ENCODE peak calls at places on chromosomes 13 and 19, in seven cellular contexts. D, O, X, A, Y, J and G are unnamed samples.

GRCh38 chr19:2176336-2176994 is 12.7 kb downstream of the DOT1L start:
- DNase-seq in X (no peak), Y (no peak), O (no peak), D (no peak), A (no peak), J (no peak), G (no peak)

GRCh38 chr19:55537741-55538111 is 793 bp upstream of the SBK2 start:
- DNase-seq in D (no peak), X (no peak), Y (no peak), A (no peak), J (no peak), O (no peak), G (no peak)

GRCh38 chr13:87172166-87172825 is 498.9 kb upstream of the SLITRK5 start:
- DNase-seq in O (no peak), J (no peak), D (no peak), X (no peak), Y (no peak), A (no peak), G (no peak)

GRCh38 chr19:42471554-42472249 is 29.0 kb upstream of the CXCL17 start:
- DNase-seq in O (peak), A (no peak), Y (no peak), D (no peak), J (peak), X (no peak), G (no peak)

GRCh38 chr19:6099633-6100032 is 10.7 kb downstream of the RFX2 start:
- DNase-seq in X (no peak), D (no peak), O (no peak), Y (no peak), J (no peak), A (no peak), G (no peak)

GRCh38 chr13:32256243-32256642 is 58.9 kb downstream of the ZAR1L start:
- DNase-seq in O (no peak), J (no peak), X (no peak), Y (no peak), A (no peak), D (no peak), G (no peak)

GRCh38 chr13:30915691-30916541 is 9.8 kb downstream of the MEDAG start:
- DNase-seq in J (no peak), Y (no peak), A (no peak), O (no peak), D (no peak), X (peak), G (no peak)

GRCh38 chr13:38590796-38591507 is 95.9 kb upstream of the FREM2 start:
- DNase-seq in J (no peak), O (no peak), D (no peak), Y (no peak), X (no peak), A (no peak), G (no peak)

GRCh38 chr19:13884726-13885591 is 8.0 kb downstream of the NANOS3 start:
- DNase-seq in O (no peak), D (no peak), Y (no peak), J (no peak), X (peak), A (no peak), G (no peak)

GRCh38 chr13:76861859-76862258 is 24.3 kb downstream of the KCTD12 start:
- DNase-seq in A (no peak), D (no peak), O (no peak), Y (peak), J (no peak), X (no peak), G (no peak)

GRCh38 chr13:27406178-27406939 is 18.1 kb upstream of the GTF3A start:
- DNase-seq in A (no peak), Y (peak), D (no peak), X (peak), J (peak), O (no peak), G (no peak)

GRCh38 chr19:28578786-28579505 is 634.0 kb downstream of the UQCRFS1 start:
- DNase-seq in X (no peak), D (no peak), J (no peak), A (no peak), O (no peak), Y (no peak), G (no peak)

GRCh38 chr13:95497307-95497943 is 55.1 kb upstream of the CLDN10 start:
- DNase-seq in X (no peak), O (no peak), A (no peak), D (no peak), Y (no peak), J (no peak), G (no peak)

GRCh38 chr19:53892981-53893325 is 11.0 kb downstream of the PRKCG start:
- DNase-seq in J (no peak), Y (no peak), O (no peak), X (peak), A (no peak), D (no peak), G (peak)

GRCh38 chr13:31699650-31700049 is 39.7 kb upstream of the RXFP2 start:
- DNase-seq in O (no peak), A (no peak), J (no peak), X (no peak), Y (peak), D (no peak), G (no peak)

GRCh38 chr13:32098275-32098674 is 66.7 kb downstream of the FRY start:
- DNase-seq in O (no peak), D (no peak), J (peak), X (no peak), Y (no peak), A (no peak), G (no peak)

GRCh38 chr13:49308977-49309408 is 61.3 kb downstream of the CDADC1 start:
- DNase-seq in J (peak), O (no peak), X (no peak), A (peak), Y (no peak), D (no peak), G (no peak)

GRCh38 chr13:111312944-111313590 is 7.4 kb upstream of the TEX29 start:
- DNase-seq in J (no peak), O (no peak), Y (no peak), X (no peak), A (no peak), D (no peak), G (no peak)

GRCh38 chr19:32196690-32197420 is 148.6 kb upstream of the ZNF507 start:
- DNase-seq in A (no peak), Y (no peak), O (no peak), D (no peak), X (no peak), J (no peak), G (no peak)

GRCh38 chr13:76836311-76836710 is 49.9 kb downstream of the KCTD12 start:
- DNase-seq in A (no peak), O (no peak), X (no peak), Y (peak), D (no peak), J (peak), G (no peak)

GRCh38 chr19:41699231-41699967 is 9.0 kb upstream of the CEACAM5 start:
- DNase-seq in X (no peak), O (no peak), A (no peak), J (no peak), D (no peak), Y (no peak), G (no peak)

GRCh38 chr13:111638233-111638632 is 317.8 kb downstream of the TEX29 start:
- DNase-seq in Y (no peak), A (no peak), D (no peak), X (no peak), J (no peak), O (no peak), G (no peak)

GRCh38 chr19:53881482-53882390 is at the start of gene PRKCG:
- DNase-seq in D (peak), O (no peak), J (no peak), A (no peak), Y (no peak), X (peak), G (peak)

GRCh38 chr13:99282264-99283231 is 24.4 kb upstream of the GPR18 start:
- DNase-seq in O (no peak), Y (no peak), A (no peak), J (peak), X (no peak), D (no peak), G (no peak)

GRCh38 chr19:37221136-37221535 is 3.1 kb downstream of the ZNF383 start:
- DNase-seq in Y (no peak), X (no peak), O (no peak), J (no peak), D (no peak), A (no peak), G (no peak)

GRCh38 chr13:103497404-103497803 is 431.2 kb upstream of the SLC10A2 start:
- DNase-seq in A (no peak), O (no peak), D (no peak), J (no peak), X (no peak), Y (no peak), G (no peak)

GRCh38 chr19:40217027-40217810 is 965 bp downstream of the TTC9B start:
- DNase-seq in D (peak), X (no peak), O (no peak), A (no peak), J (no peak), Y (no peak), G (peak)
- TF ChIP-seq CTCF in D (peak), X (peak), O (no peak), A (no peak), J (peak), Y (peak), G (peak)

GRCh38 chr19:45385392-45386221 is 15.2 kb upstream of the ERCC2 start:
- DNase-seq in O (no peak), D (no peak), J (no peak), A (no peak), X (no peak), Y (no peak), G (no peak)
- TF ChIP-seq CTCF in O (no peak), D (no peak), J (no peak), A (no peak), X (no peak), Y (no peak), G (no peak)

GRCh38 chr13:74301200-74302063 is 167.2 kb upstream of the KLF12 start:
- DNase-seq in D (no peak), X (no peak), J (no peak), O (no peak), Y (no peak), A (no peak), G (no peak)

GRCh38 chr13:74305876-74306275 is 171.7 kb upstream of the KLF12 start:
- DNase-seq in Y (no peak), O (no peak), A (no peak), J (peak), D (no peak), X (no peak), G (no peak)

GRCh38 chr13:74306496-74306895 is 172.3 kb upstream of the KLF12 start:
- DNase-seq in O (no peak), J (peak), X (no peak), Y (peak), D (no peak), A (no peak), G (no peak)
- TF ChIP-seq CTCF in O (no peak), J (no peak), X (peak), Y (no peak), D (no peak), A (no peak), G (no peak)

GRCh38 chr19:896999-897398 is 3.7 kb downstream of the RNU6-9 start:
- DNase-seq in J (no peak), Y (no peak), X (no peak), A (no peak), D (no peak), O (no peak), G (no peak)

GRCh38 chr19:896434-896833 is 3.1 kb downstream of the RNU6-9 start:
- DNase-seq in J (no peak), O (no peak), A (no peak), Y (no peak), X (no peak), D (no peak), G (no peak)

GRCh38 chr19:898663-899062 is 5.4 kb downstream of the RNU6-9 start:
- DNase-seq in A (no peak), D (no peak), X (peak), J (no peak), Y (no peak), O (no peak), G (peak)

GRCh38 chr19:899363-900301 is 6.3 kb downstream of the RNU6-9 start:
- DNase-seq in X (no peak), A (no peak), J (no peak), D (no peak), Y (no peak), O (no peak), G (no peak)

DNA sequence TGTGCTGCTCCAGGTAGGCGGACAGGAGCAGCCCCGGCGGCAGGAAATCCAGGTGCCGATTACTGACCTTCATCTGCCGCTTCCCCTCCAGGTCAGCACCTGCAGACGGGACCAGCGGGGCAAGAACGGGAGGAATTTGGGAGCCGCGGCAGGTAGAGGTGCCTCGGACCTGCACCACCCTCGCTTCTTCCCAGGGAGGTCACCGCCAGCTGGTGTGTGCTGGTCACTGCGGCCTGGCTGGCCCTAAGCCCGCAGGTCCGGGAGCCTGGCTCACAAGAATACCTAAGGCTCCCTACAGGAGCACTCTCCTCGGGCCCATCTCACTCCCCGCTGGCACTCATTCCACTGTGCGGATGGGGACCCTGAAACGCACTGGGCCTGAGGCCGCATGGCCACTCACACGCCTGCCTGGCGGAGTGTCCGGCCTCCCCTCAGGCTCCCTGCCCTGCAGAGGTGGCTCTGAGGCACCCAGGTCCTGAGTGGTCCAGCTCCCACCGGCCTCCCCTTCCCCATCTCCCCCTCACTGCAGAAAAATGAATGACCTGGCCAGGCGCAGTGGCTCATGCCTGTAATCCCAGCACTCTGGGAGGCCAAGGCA is 4.3 kb downstream of the RNU6-9 start:
- DNase-seq in X (no peak), A (no peak), Y (no peak), D (no peak), O (no peak), J (no peak), G (no peak)
- TF ChIP-seq CTCF in X (no peak), A (no peak), Y (no peak), D (peak), O (no peak), J (no peak), G (peak)

GRCh38 chr19:56750658-56751057 is 79.1 kb upstream of the ZNF835 start:
- DNase-seq in Y (no peak), O (no peak), A (no peak), X (no peak), D (no peak), J (no peak), G (no peak)

GRCh38 chr19:56751078-56751489 is 79.5 kb upstream of the ZNF835 start:
- DNase-seq in D (no peak), Y (no peak), J (no peak), X (no peak), O (no peak), A (peak), G (no peak)

GRCh38 chr19:56746367-56746766 is 74.8 kb upstream of the ZNF835 start:
- DNase-seq in A (no peak), O (no peak), J (no peak), D (no peak), Y (no peak), X (no peak), G (no peak)

DNA sequence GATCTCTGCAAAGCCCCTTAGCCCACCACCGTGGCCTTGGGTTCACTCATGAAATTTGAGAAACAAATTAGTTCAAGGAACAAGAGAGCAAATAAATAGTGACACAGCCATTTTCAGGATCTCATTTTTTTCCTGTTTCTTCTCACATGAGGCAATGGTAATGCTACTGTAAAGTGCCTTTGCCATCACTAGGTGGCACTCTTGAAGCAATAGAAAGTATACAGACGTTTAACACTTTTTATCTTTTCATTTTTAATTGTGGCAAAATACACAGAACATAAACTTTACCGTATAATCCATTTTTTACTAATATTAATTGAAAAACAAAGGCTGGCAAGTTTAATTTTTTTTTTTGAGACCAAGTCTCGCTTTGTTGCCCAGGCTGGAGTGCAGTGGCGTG is 76.9 kb upstream of the ZNF835 start:
- DNase-seq in Y (peak), D (no peak), A (peak), X (no peak), O (no peak), J (peak), G (no peak)
- TF ChIP-seq CTCF in Y (peak), D (no peak), A (peak), X (peak), O (peak), J (peak), G (no peak)

GRCh38 chr13:55948175-55948574 is 1192.5 kb upstream of the PRR20A start:
- DNase-seq in X (no peak), D (no peak), A (no peak), J (no peak), O (no peak), Y (no peak), G (no peak)
- TF ChIP-seq CTCF in X (no peak), D (no peak), A (no peak), J (no peak), O (no peak), Y (no peak), G (no peak)

DNA sequence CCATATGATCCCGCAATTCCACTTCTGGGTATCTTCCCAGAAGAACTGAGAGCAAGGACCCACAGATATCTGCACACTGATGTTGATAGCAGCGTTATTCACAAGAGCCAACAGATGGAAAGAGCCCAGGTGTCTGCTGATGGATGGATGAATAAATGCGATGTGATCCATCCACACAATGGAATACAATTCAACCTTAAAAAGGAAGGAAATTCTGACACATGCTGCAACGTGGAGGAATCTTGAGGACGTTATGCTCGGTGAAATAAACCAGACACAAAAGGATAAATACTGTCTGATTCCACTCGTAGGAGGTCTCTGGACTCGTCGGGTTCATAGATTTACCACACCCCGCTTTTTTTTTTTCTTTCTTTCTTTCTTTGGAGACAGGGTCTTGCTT is 21.8 kb downstream of the ARHGEF18 start:
- DNase-seq in D (no peak), A (no peak), Y (no peak), O (no peak), X (no peak), J (no peak), G (no peak)
- TF ChIP-seq CTCF in D (no peak), A (no peak), Y (no peak), O (no peak), X (no peak), J (no peak), G (no peak)

GRCh38 chr19:11052391-11052790 is 36.9 kb upstream of the LDLR start:
- DNase-seq in D (no peak), X (no peak), A (no peak), Y (no peak), O (no peak), J (no peak), G (no peak)
- TF ChIP-seq CTCF in D (no peak), X (no peak), A (no peak), Y (no peak), O (no peak), J (no peak), G (no peak)